ENCODE peak calls at places on chromosomes 4 and X, in six cellular contexts. X, G, U, W, D and H are unnamed samples.

GRCh38 chr4:154491731-154492249 is at the start of gene DCHS2:
- DNase-seq in U (no peak), W (no peak), X (peak; percentile 80), G (no peak), D (peak; percentile 79), H (peak; percentile 86)

GRCh38 chrX:139932901-139933796 is at the start of gene ATP11C:
- DNase-seq in G (peak; percentile 46), U (peak; percentile 19), W (peak; percentile 83), D (peak; percentile 83), X (peak; percentile 95), H (peak; percentile 90)

GRCh38 chr4:154779362-154779947 is 1.6 kb upstream of the RBM46 start:
- DNase-seq in X (no peak), G (no peak), D (no peak), U (no peak), W (peak; percentile 39), H (no peak)

GRCh38 chr4:80710748-80711451 is 319.6 kb upstream of the BMP3 start:
- DNase-seq in G (no peak), W (no peak), X (no peak), U (no peak), D (no peak), H (peak; percentile 44)

GRCh38 chrX:43728966-43729365 is 72.9 kb downstream of the MAOA start:
- DNase-seq in X (no peak), U (no peak), G (no peak), D (no peak), W (no peak), H (no peak)

GRCh38 chrX:40011483-40012038 is 86.2 kb downstream of the BCOR start:
- DNase-seq in W (no peak), U (no peak), G (no peak), D (no peak), X (no peak), H (peak; percentile 52)

GRCh38 chr4:138736362-138736761 is 279.2 kb upstream of the NOCT start:
- DNase-seq in U (no peak), W (peak; percentile 64), D (no peak), G (no peak), X (no peak), H (no peak)

GRCh38 chr4:69360271-69360670 is 80.0 kb downstream of the UGT2B28 start:
- DNase-seq in W (no peak), G (no peak), U (no peak), D (no peak), X (no peak), H (no peak)

GRCh38 chrX:8025705-8026104 is 98.5 kb upstream of the PNPLA4 start:
- DNase-seq in D (no peak), W (no peak), X (no peak), G (no peak), U (no peak), H (no peak)

GRCh38 chr4:138448169-138448568 is 206.0 kb upstream of the SLC7A11 start:
- DNase-seq in W (no peak), X (no peak), D (no peak), U (no peak), G (no peak), H (no peak)

GRCh38 chr4:89704651-89705395 is 132.1 kb downstream of the SNCA start:
- DNase-seq in W (no peak), U (no peak), X (no peak), D (no peak), G (no peak), H (no peak)

GRCh38 chr4:4395849-4396627 is 9.1 kb downstream of the NSG1 start:
- DNase-seq in W (peak; percentile 53), D (no peak), X (peak; percentile 29), G (no peak), U (no peak), H (peak; percentile 78)

GRCh38 chr4:128583753-128584712 is 225.5 kb upstream of the JADE1 start:
- DNase-seq in W (no peak), D (no peak), X (no peak), U (no peak), G (no peak), H (no peak)

GRCh38 chr4:95779447-95779846 is 60.4 kb upstream of the PDHA2 start:
- DNase-seq in X (no peak), W (no peak), D (no peak), U (no peak), G (no peak), H (no peak)

GRCh38 chr4:76558391-76559235 is 123.6 kb downstream of the SHROOM3 start:
- DNase-seq in U (no peak), D (no peak), X (no peak), G (no peak), W (peak; percentile 74), H (no peak)

GRCh38 chr4:109801895-109802319 is at the start of gene CFI:
- DNase-seq in W (peak; percentile 32), D (no peak), X (no peak), G (no peak), U (no peak), H (no peak)

GRCh38 chrX:38694394-38694793 is 106.9 kb upstream of the MID1IP1 start:
- DNase-seq in X (no peak), W (no peak), D (no peak), U (no peak), G (no peak), H (no peak)

GRCh38 chr4:40718571-40718970 is 31.2 kb upstream of the NSUN7 start:
- DNase-seq in U (no peak), G (no peak), W (no peak), D (no peak), X (no peak), H (peak; percentile 75)

GRCh38 chr4:168795346-168795745 is 214.7 kb downstream of the CBR4 start:
- DNase-seq in D (no peak), G (no peak), X (no peak), U (no peak), W (no peak), H (no peak)

GRCh38 chrX:20173856-20174255 is 32.2 kb upstream of the EIF1AX start:
- DNase-seq in U (no peak), D (no peak), W (no peak), X (no peak), G (no peak), H (no peak)

GRCh38 chr4:53790286-53790685 is 199.0 kb upstream of the LNX1 start:
- DNase-seq in G (no peak), D (no peak), W (no peak), U (no peak), X (no peak), H (no peak)

GRCh38 chr4:72295966-72296557 is 264.3 kb downstream of the NPFFR2 start:
- DNase-seq in D (peak; percentile 46), W (peak; percentile 57), X (no peak), U (no peak), G (no peak), H (no peak)

GRCh38 chr4:122576261-122577188 is 44.3 kb downstream of the IL21 start:
- DNase-seq in W (peak; percentile 58), X (no peak), D (peak; percentile 34), U (no peak), G (no peak), H (no peak)

GRCh38 chrX:41480508-41481260 is 33.5 kb downstream of the NYX start:
- DNase-seq in X (no peak), D (no peak), G (no peak), W (no peak), U (no peak), H (no peak)

GRCh38 chr4:172762902-172763301 is 405.7 kb upstream of the GALNT7 start:
- DNase-seq in G (no peak), X (no peak), U (no peak), D (no peak), W (no peak), H (no peak)

GRCh38 chr4:172707622-172708021 is 461.0 kb upstream of the GALNT7 start:
- DNase-seq in D (no peak), G (no peak), X (no peak), W (no peak), U (no peak), H (no peak)

GRCh38 chr4:166421556-166422156 is 548.6 kb downstream of the TLL1 start:
- DNase-seq in G (no peak), D (no peak), X (no peak), W (peak; percentile 2), U (no peak), H (no peak)

GRCh38 chrX:132483523-132483922 is 5.3 kb downstream of the MBNL3 start:
- DNase-seq in D (no peak), U (no peak), G (no peak), X (no peak), W (no peak), H (no peak)
- H3K9ac ChIP-seq in D (no peak overlapping the region), U (no peak overlapping the region), G (no peak overlapping the region), X (no peak overlapping the region), W (no peak overlapping the region), H (no peak overlapping the region)

DNA sequence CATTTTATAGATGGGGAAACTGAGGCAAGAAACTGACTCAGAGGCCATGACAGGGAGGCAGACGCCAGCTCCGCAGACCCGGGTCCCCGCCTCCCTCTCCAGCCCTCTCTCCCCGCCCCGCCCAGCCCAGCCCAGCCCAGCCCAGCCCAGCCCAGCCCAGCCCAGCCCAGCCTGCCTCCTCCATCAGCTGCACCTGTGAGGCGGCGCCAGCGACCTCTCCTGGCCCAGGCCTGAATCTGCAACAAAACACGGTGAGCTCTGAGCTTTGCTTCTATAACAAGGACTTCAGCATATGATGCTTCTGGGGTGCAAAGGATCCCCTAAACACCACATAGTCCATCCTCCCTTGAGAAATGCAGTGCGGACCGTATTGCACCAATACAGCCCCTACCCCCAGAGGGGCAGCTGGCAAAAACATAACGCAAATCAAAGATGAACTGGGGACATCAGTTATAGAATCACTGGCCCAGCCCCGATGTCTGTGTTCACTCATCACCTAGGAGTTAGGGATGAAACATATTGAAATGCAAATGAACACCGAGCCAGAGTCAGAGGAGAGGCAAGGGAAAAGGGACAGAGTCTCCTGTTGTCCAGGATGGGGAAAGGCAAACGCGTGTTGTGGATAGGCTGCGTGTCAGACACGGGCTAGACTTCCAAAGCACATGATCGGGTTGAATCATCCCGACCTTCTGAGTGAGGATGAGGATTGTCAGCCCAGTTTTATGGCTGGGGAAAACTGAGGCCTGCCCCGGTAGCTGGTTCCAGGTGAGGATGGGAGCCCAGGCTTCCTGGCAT is 216.1 kb upstream of the PSAPL1 start:
- DNase-seq in D (peak; percentile 79), W (no peak), G (no peak), U (peak; percentile 23), X (peak; percentile 37), H (peak; percentile 92)
- TF ChIP-seq CTCF in D (peak; percentile 30), W (no peak), G (no peak), U (no peak), X (no peak), H (peak; percentile 60)

GRCh38 chr4:150582881-150583286 is 933 bp downstream of the MAB21L2 start:
- DNase-seq in G (no peak), W (peak; percentile 51), D (no peak), U (no peak), X (peak; percentile 67), H (peak; percentile 81)

GRCh38 chr4:150582101-150582565 is at the start of gene MAB21L2:
- DNase-seq in X (no peak), D (no peak), G (no peak), U (no peak), W (peak; percentile 46), H (peak; percentile 66)

GRCh38 chr4:150584198-150584593 is 2.2 kb downstream of the MAB21L2 start:
- DNase-seq in X (no peak), G (no peak), D (no peak), W (no peak), U (no peak), H (no peak)

GRCh38 chr4:150581611-150582010 is 340 bp upstream of the MAB21L2 start:
- DNase-seq in U (no peak), D (no peak), X (no peak), W (peak; percentile 94), G (no peak), H (peak; percentile 86)

GRCh38 chr4:150583287-150584197 is 1.6 kb downstream of the MAB21L2 start:
- DNase-seq in W (peak; percentile 47), X (peak; percentile 68), U (no peak), D (no peak), G (no peak), H (peak; percentile 88)
- H3K9ac ChIP-seq in W (peak overlapping the region; percentile 64), X (no peak overlapping the region), U (no peak overlapping the region), D (no peak overlapping the region), G (no peak overlapping the region), H (no peak overlapping the region)

GRCh38 chr4:54945838-54946237 is 179.6 kb downstream of the KDR start:
- DNase-seq in D (no peak), W (no peak), U (no peak), X (no peak), G (no peak), H (no peak)
- TF ChIP-seq CTCF in D (no peak), W (no peak), U (no peak), X (no peak), G (peak; percentile 8), H (peak; percentile 40)